ENCODE peak calls at places on chromosomes 1 and 21, in ten cellular contexts. Q is vagina, N is A549, C is HepG2, O is fibroblast of lung, D is heart left ventricle, V is mammary epithelial cell, U is IMR-90, Y is neural progenitor cell, X is sigmoid colon. Z is an unnamed sample. For H3K4me1, the result is how much of the 10 kb centered on the place peaks cover.

GRCh38 chr21:15520811-15521643 is 208.8 kb upstream of the USP25 start:
- DNase-seq in Q (no peak), N (no peak), C (peak), O (no peak), D (no peak), V (no peak), U (peak), Y (peak), X (no peak), Z (peak)

GRCh38 chr1:159790237-159790917 is 9.6 kb downstream of the DUSP23 start:
- DNase-seq in Q (no peak), N (peak), C (peak), O (no peak), D (no peak), V (no peak), U (peak), Y (peak), X (no peak), Z (peak)

GRCh38 chr1:227654858-227655752 is 80.0 kb downstream of the JMJD4 start:
- DNase-seq in Q (no peak), N (no peak), C (no peak), O (no peak), D (no peak), V (no peak), U (no peak), Y (no peak), X (no peak), Z (no peak)

GRCh38 chr1:165114022-165114888 is 242.3 kb downstream of the LMX1A start:
- DNase-seq in Q (no peak), N (peak), C (peak), O (peak), D (no peak), V (peak), U (peak), Y (peak), X (no peak), Z (peak)

GRCh38 chr1:54372978-54373377 is 33.2 kb downstream of the SSBP3 start:
- DNase-seq in Q (no peak), N (no peak), C (no peak), O (no peak), D (peak), V (no peak), U (no peak), Y (no peak), X (no peak), Z (no peak)

GRCh38 chr1:19336543-19336942 is 24.4 kb downstream of the SLC66A1 start:
- DNase-seq in Q (no peak), N (no peak), C (no peak), O (peak), D (no peak), V (peak), U (peak), Y (no peak), X (no peak), Z (no peak)

GRCh38 chr1:112689842-112690237 is 15.4 kb downstream of the MOV10 start:
- DNase-seq in Q (no peak), N (no peak), C (no peak), O (no peak), D (no peak), V (no peak), U (no peak), Y (no peak), X (no peak), Z (no peak)

GRCh38 chr21:46379691-46380090 is 55.7 kb downstream of the PCNT start:
- DNase-seq in Q (no peak), N (no peak), C (no peak), O (no peak), D (no peak), V (no peak), U (no peak), Y (no peak), X (no peak), Z (no peak)

GRCh38 chr1:207822602-207823451 is 71.0 kb downstream of the CD46 start:
- DNase-seq in Q (no peak), N (peak), C (no peak), O (no peak), D (peak), V (no peak), U (peak), Y (peak), X (peak), Z (peak)

GRCh38 chr1:70497152-70497551 is 86.1 kb downstream of the CTH start:
- DNase-seq in Q (no peak), N (no peak), C (no peak), O (no peak), D (no peak), V (no peak), U (no peak), Y (no peak), X (no peak), Z (no peak)

GRCh38 chr1:209584186-209584776 is 767 bp downstream of the CAMK1G start:
- DNase-seq in Q (no peak), N (no peak), C (no peak), O (no peak), D (no peak), V (no peak), U (no peak), Y (peak), X (no peak), Z (no peak)

GRCh38 chr1:230431517-230431916 is 5.4 kb upstream of the PGBD5 start:
- DNase-seq in Q (no peak), N (no peak), C (no peak), O (no peak), D (no peak), V (peak), U (no peak), Y (no peak), X (no peak), Z (no peak)

GRCh38 chr1:37471345-37472231 is 2.8 kb upstream of the ZC3H12A start:
- DNase-seq in Q (peak), N (peak), C (peak), O (peak), D (peak), V (peak), U (peak), Y (peak), X (peak), Z (no peak)

GRCh38 chr1:92031281-92032110 is 1.7 kb downstream of the EPHX4 start:
- DNase-seq in Q (no peak), N (no peak), C (no peak), O (no peak), D (no peak), V (no peak), U (peak), Y (no peak), X (no peak), Z (no peak)

GRCh38 chr1:33388989-33389771 is 41.7 kb downstream of the PHC2 start:
- DNase-seq in Q (no peak), N (no peak), C (no peak), O (peak), D (peak), V (no peak), U (peak), Y (no peak), X (no peak), Z (no peak)

GRCh38 chr1:8025061-8025670 is 943 bp downstream of the ERRFI1 start:
- DNase-seq in Q (no peak), N (no peak), C (no peak), O (peak), D (no peak), V (peak), U (no peak), Y (peak), X (no peak), Z (no peak)

GRCh38 chr1:197180252-197180878 is 33.9 kb upstream of the ASPM start:
- DNase-seq in Q (no peak), N (peak), C (peak), O (peak), D (no peak), V (peak), U (peak), Y (peak), X (no peak), Z (no peak)

GRCh38 chr1:91374086-91374485 is 30.6 kb downstream of the HFM1 start:
- DNase-seq in Q (no peak), N (no peak), C (no peak), O (no peak), D (no peak), V (no peak), U (no peak), Y (peak), X (no peak), Z (no peak)

GRCh38 chr1:25617626-25618432 is 1.2 kb downstream of the MAN1C1 start:
- DNase-seq in Q (no peak), N (no peak), C (no peak), O (no peak), D (peak), V (no peak), U (no peak), Y (peak), X (peak), Z (no peak)

GRCh38 chr21:25640671-25641292 is 1.7 kb downstream of the JAM2 start:
- DNase-seq in Q (no peak), N (no peak), C (no peak), O (no peak), D (no peak), V (no peak), U (no peak), Y (no peak), X (no peak), Z (no peak)

GRCh38 chr1:24793762-24794161 is 48.5 kb downstream of the CLIC4 start:
- DNase-seq in Q (no peak), N (no peak), C (no peak), O (peak), D (no peak), V (no peak), U (peak), Y (no peak), X (no peak), Z (no peak)

GRCh38 chr1:91011726-91012125 is 10.1 kb downstream of the ZNF644 start:
- DNase-seq in Q (no peak), N (no peak), C (no peak), O (peak), D (no peak), V (peak), U (peak), Y (no peak), X (no peak), Z (no peak)

GRCh38 chr1:38489844-38490270 is 369.7 kb downstream of the RRAGC start:
- DNase-seq in Q (peak), N (peak), C (peak), O (no peak), D (no peak), V (no peak), U (peak), Y (peak), X (no peak), Z (peak)

GRCh38 chr21:27796106-27796505 is 829.2 kb upstream of the ADAMTS5 start:
- DNase-seq in Q (no peak), N (no peak), C (no peak), O (peak), D (no peak), V (no peak), U (peak), Y (peak), X (no peak), Z (no peak)

GRCh38 chr1:108208724-108209404 is 8.7 kb upstream of the SLC25A24 start:
- DNase-seq in Q (no peak), N (no peak), C (no peak), O (no peak), D (no peak), V (no peak), U (no peak), Y (peak), X (no peak), Z (no peak)

GRCh38 chr1:101284021-101284420 is 47.2 kb downstream of the S1PR1 start:
- DNase-seq in Q (no peak), N (no peak), C (no peak), O (no peak), D (no peak), V (no peak), U (no peak), Y (peak), X (no peak), Z (no peak)

GRCh38 chr1:181133969-181134418 is 45.5 kb downstream of the IER5 start:
- DNase-seq in Q (no peak), N (no peak), C (no peak), O (no peak), D (no peak), V (no peak), U (no peak), Y (no peak), X (no peak), Z (no peak)

GRCh38 chr1:47548188-47548587 is 110.3 kb downstream of the FOXD2 start:
- DNase-seq in Q (no peak), N (no peak), C (no peak), O (peak), D (no peak), V (no peak), U (no peak), Y (no peak), X (no peak), Z (no peak)

GRCh38 chr1:155137129-155137528 is 1.5 kb downstream of the SLC50A1 start:
- DNase-seq in Q (no peak), N (no peak), C (no peak), O (no peak), D (no peak), V (no peak), U (no peak), Y (no peak), X (no peak), Z (no peak)

GRCh38 chr1:205710201-205711062 is 30.1 kb upstream of the SLC45A3 start:
- DNase-seq in Q (no peak), N (no peak), C (peak), O (no peak), D (no peak), V (no peak), U (no peak), Y (no peak), X (no peak), Z (no peak)

GRCh38 chr1:50047916-50048694 is 24.4 kb upstream of the AGBL4 start:
- DNase-seq in Q (no peak), N (no peak), C (no peak), O (no peak), D (peak), V (no peak), U (no peak), Y (peak), X (peak), Z (no peak)

GRCh38 chr1:116298746-116299145 is 74.3 kb upstream of the ATP1A1 start:
- DNase-seq in Q (no peak), N (no peak), C (no peak), O (no peak), D (no peak), V (no peak), U (no peak), Y (no peak), X (no peak), Z (no peak)

GRCh38 chr1:224454337-224455055 is 19.9 kb upstream of the WDR26 start:
- DNase-seq in Q (no peak), N (no peak), C (peak), O (no peak), D (no peak), V (peak), U (no peak), Y (no peak), X (no peak), Z (peak)

GRCh38 chr1:44318097-44319088 is 36.7 kb downstream of the ERI3 start:
- DNase-seq in Q (no peak), N (peak), C (peak), O (peak), D (no peak), V (peak), U (peak), Y (peak), X (no peak), Z (peak)

GRCh38 chr1:113904292-113904673 is 316 bp downstream of the AP4B1 start:
- DNase-seq in Q (no peak), N (no peak), C (no peak), O (no peak), D (no peak), V (no peak), U (no peak), Y (peak), X (no peak), Z (no peak)

GRCh38 chr1:185735667-185736105 is 1.5 kb downstream of the HMCN1 start:
- DNase-seq in Q (no peak), N (no peak), C (no peak), O (no peak), D (no peak), V (no peak), U (peak), Y (no peak), X (no peak), Z (no peak)

GRCh38 chr21:31580866-31581276 is 78.6 kb upstream of the SOD1 start:
- DNase-seq in Q (no peak), N (peak), C (peak), O (peak), D (peak), V (peak), U (peak), Y (peak), X (peak), Z (peak)

GRCh38 chr1:101474039-101474665 is 237.3 kb downstream of the S1PR1 start:
- DNase-seq in Q (no peak), N (no peak), C (peak), O (no peak), D (no peak), V (peak), U (no peak), Y (peak), X (no peak), Z (peak)

DNA sequence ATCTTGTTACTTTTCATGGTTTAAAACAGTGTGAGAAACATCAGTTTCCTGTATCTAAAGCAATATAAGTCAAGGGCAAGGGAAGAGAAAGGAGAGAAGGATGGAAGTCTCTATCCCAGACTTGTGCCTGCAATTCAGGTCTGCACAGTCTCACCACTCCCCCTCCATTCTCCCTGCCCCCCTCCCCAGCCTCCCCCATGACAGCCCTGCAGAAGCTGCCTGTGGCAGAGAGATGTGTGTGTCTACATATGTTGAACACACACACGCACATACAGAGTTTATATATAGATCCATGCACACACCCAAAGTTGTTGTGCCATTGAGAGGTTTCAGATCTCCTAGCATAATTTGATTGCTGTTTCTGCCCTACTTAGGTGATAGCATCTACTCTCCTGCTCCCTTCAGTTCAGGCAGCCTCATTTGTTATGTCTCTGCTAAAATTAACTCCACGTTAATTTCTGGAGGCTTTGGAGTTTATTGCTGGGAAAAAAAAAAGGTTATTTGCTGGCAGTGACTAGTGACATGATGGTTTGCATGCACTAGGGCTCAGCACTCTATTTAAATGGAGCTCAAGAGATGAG is 124.9 kb upstream of the SMYD2 start:
- DNase-seq in Q (no peak), N (no peak), C (no peak), O (no peak), D (no peak), V (no peak), U (no peak), Y (no peak), X (no peak), Z (no peak)
- TF ChIP-seq CTCF in Q (no peak), N (no peak), C (no peak), O (no peak), D (no peak), V (no peak), U (no peak), Y (no peak), X (no peak), Z (no peak)

DNA sequence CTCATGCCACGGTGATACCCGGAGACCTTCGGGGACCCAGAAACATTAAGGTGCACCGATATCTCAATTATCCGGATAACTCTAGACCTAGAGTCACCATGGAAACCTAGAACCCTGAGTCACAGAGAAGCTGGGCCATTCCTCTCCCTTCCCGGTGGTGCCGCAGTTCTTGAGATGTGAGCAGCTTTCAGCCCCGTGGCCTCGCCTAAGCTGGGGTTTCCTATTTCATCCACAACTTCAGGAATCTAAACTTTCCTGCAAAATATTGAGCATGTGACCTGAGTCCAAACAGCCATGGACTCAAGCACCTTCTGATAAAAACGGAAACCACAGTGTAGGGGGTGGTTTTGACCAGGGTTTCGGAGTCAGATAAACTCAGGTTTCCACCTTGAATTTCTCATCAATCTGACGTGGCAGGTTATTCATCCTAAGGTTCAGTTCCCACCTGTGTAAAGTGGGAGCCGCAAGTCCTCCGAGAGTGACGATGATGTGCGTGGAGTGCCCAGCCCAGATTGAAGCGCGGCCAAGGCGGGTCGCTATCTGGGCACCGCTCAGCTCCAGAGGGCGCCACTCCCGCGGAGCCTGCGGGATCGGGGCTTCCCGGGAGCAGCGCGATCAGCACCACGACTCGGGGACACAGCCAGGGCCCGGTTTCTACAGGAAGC is 980 bp upstream of the ETS2 start:
- DNase-seq in Q (no peak), N (no peak), C (no peak), O (peak), D (peak), V (no peak), U (peak), Y (no peak), X (peak), Z (peak)
- H3K4me3 ChIP-seq in Q (peak), N (peak), C (no peak), O (peak), D (peak), V (peak), U (peak), Y (peak), X (peak), Z (peak)

DNA sequence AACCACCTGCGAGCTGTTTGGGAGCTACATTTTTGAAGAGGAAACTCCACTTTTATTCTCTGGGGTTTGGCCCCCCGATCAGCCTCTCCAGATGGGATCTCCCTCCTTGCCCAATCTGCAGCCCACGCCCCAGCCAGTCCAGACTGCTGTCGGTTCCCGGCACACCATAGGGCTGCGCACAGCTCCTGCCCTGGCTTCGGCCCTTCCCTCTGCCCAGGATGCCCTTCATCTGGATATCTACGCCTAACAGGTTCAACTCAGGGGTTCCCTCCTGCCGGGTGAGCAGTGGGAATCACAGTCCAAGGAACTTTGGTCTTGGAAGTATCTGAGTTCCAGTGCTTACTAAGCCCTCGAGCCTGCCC is 135.3 kb downstream of the KAZN start:
- DNase-seq in Q (no peak), N (no peak), C (no peak), O (no peak), D (no peak), V (no peak), U (no peak), Y (no peak), X (no peak), Z (no peak)
- H3K4me1 ChIP-seq in Q (under half), N (under half), C (under half), O (under half), D (under half), V (under half), U (under half), Y (under half), X (under half), Z (under half)

GRCh38 chr1:32241011-32241763 is 5.8 kb upstream of the FAM167B start:
- DNase-seq in Q (peak), N (peak), C (no peak), O (peak), D (peak), V (no peak), U (peak), Y (peak), X (peak), Z (peak)
- TF ChIP-seq CTCF in Q (no peak), N (no peak), C (peak), O (no peak), D (no peak), V (no peak), U (peak), Y (no peak), X (no peak), Z (no peak)